ENCODE peak calls at places on chromosomes 6 and 20, in five cellular contexts. E, S, N, C and F are unnamed samples.

GRCh38 chr6:32086661-32087573 is 22.2 kb downstream of the TNXB start:
- DNase-seq in E (peak), S (peak), N (no peak), C (no peak), F (no peak)

GRCh38 chr6:6583836-6584235 is 4.7 kb upstream of the LY86 start:
- DNase-seq in E (no peak), S (no peak), N (no peak), C (no peak), F (peak)

GRCh38 chr6:139439278-139439813 is 64.9 kb upstream of the CITED2 start:
- DNase-seq in E (no peak), S (no peak), N (no peak), C (no peak), F (peak)

GRCh38 chr20:49156481-49156880 is 31.7 kb downstream of the STAU1 start:
- DNase-seq in E (no peak), S (no peak), N (no peak), C (no peak), F (no peak)

GRCh38 chr6:169864148-169865030 is 113.0 kb downstream of the ERMARD start:
- DNase-seq in E (no peak), S (no peak), N (no peak), C (no peak), F (no peak)

GRCh38 chr6:105748737-105749161 is 337.4 kb upstream of the PRDM1 start:
- DNase-seq in E (no peak), S (no peak), N (no peak), C (no peak), F (no peak)

GRCh38 chr6:82645536-82646230 is 282.1 kb downstream of the TPBG start:
- DNase-seq in E (no peak), S (no peak), N (no peak), C (no peak), F (no peak)

GRCh38 chr6:69449887-69450286 is 346.9 kb downstream of the LMBRD1 start:
- DNase-seq in E (no peak), S (no peak), N (no peak), C (no peak), F (no peak)

GRCh38 chr6:29651413-29652197 is 5.3 kb upstream of the MOG start:
- DNase-seq in E (no peak), S (no peak), N (no peak), C (no peak), F (peak)

GRCh38 chr6:35736293-35736894 is 438 bp upstream of the ARMC12 start:
- DNase-seq in E (no peak), S (no peak), N (peak), C (peak), F (peak)

GRCh38 chr6:28885149-28885738 is 38.5 kb downstream of the TRIM27 start:
- DNase-seq in E (no peak), S (no peak), N (no peak), C (no peak), F (no peak)

GRCh38 chr6:153670403-153671026 is 368.5 kb upstream of the OPRM1 start:
- DNase-seq in E (no peak), S (no peak), N (no peak), C (no peak), F (no peak)

GRCh38 chr6:19463925-19464324 is 373.2 kb upstream of the ID4 start:
- DNase-seq in E (no peak), S (no peak), N (no peak), C (no peak), F (no peak)

GRCh38 chr6:135904666-135905065 is 53.2 kb downstream of the PDE7B start:
- DNase-seq in E (no peak), S (peak), N (no peak), C (no peak), F (no peak)

GRCh38 chr20:50450961-50451752 is 59.0 kb upstream of the PTPN1 start:
- DNase-seq in E (no peak), S (no peak), N (no peak), C (peak), F (peak)

GRCh38 chr6:31094389-31094881 is 17.9 kb downstream of the C6orf15 start:
- DNase-seq in E (no peak), S (no peak), N (no peak), C (peak), F (no peak)

GRCh38 chr6:138582573-138582972 is 83.3 kb upstream of the NHSL1 start:
- DNase-seq in E (no peak), S (no peak), N (no peak), C (no peak), F (no peak)

GRCh38 chr20:4470375-4470774 is 251.3 kb upstream of the PRND start:
- DNase-seq in E (no peak), S (peak), N (no peak), C (no peak), F (no peak)

GRCh38 chr20:61748376-61748775 is 317.3 kb downstream of the TAF4 start:
- DNase-seq in E (no peak), S (no peak), N (no peak), C (no peak), F (no peak)

GRCh38 chr6:154907293-154907692 is 87.8 kb upstream of the TIAM2 start:
- DNase-seq in E (no peak), S (no peak), N (no peak), C (no peak), F (no peak)

GRCh38 chr20:6048391-6048790 is 5.5 kb downstream of the LRRN4 start:
- DNase-seq in E (no peak), S (no peak), N (no peak), C (no peak), F (no peak)

GRCh38 chr6:8215631-8216030 is 113.3 kb upstream of the EEF1E1 start:
- DNase-seq in E (no peak), S (no peak), N (no peak), C (no peak), F (no peak)

GRCh38 chr6:119172813-119173212 is 94.3 kb upstream of the FAM184A start:
- DNase-seq in E (no peak), S (no peak), N (no peak), C (no peak), F (no peak)

GRCh38 chr20:18252597-18253451 is 35.5 kb upstream of the ZNF133 start:
- DNase-seq in E (no peak), S (no peak), N (no peak), C (no peak), F (no peak)

GRCh38 chr20:51412991-51413471 is 129.5 kb downstream of the NFATC2 start:
- DNase-seq in E (no peak), S (no peak), N (no peak), C (no peak), F (no peak)

GRCh38 chr6:144160452-144160851 is 10.1 kb downstream of the STX11 start:
- DNase-seq in E (no peak), S (no peak), N (no peak), C (no peak), F (no peak)

GRCh38 chr6:122286512-122286911 is 112.9 kb upstream of the HSF2 start:
- DNase-seq in E (peak), S (no peak), N (no peak), C (no peak), F (no peak)

GRCh38 chr6:10404799-10405524 is 9.9 kb downstream of the TFAP2A start:
- DNase-seq in E (no peak), S (no peak), N (no peak), C (no peak), F (peak)

GRCh38 chr6:136341367-136341766 is 51.7 kb upstream of the BCLAF1 start:
- DNase-seq in E (no peak), S (no peak), N (no peak), C (no peak), F (no peak)

GRCh38 chr6:151154418-151154817 is 85.3 kb upstream of the AKAP12 start:
- DNase-seq in E (no peak), S (no peak), N (no peak), C (no peak), F (peak)

GRCh38 chr6:72959821-72960220 is 265.5 kb downstream of the KHDC1L start:
- DNase-seq in E (no peak), S (no peak), N (no peak), C (no peak), F (no peak)

GRCh38 chr6:115984809-115985208 is 75.9 kb downstream of the FRK start:
- DNase-seq in E (no peak), S (no peak), N (no peak), C (no peak), F (no peak)

GRCh38 chr20:6600336-6600735 is 167.2 kb upstream of the BMP2 start:
- DNase-seq in E (no peak), S (no peak), N (no peak), C (no peak), F (no peak)

GRCh38 chr6:144585217-144585814 is 300.2 kb downstream of the UTRN start:
- DNase-seq in E (no peak), S (no peak), N (no peak), C (no peak), F (no peak)

GRCh38 chr6:133309579-133309978 is 68.4 kb downstream of the EYA4 start:
- DNase-seq in E (no peak), S (no peak), N (no peak), C (no peak), F (no peak)

GRCh38 chr20:19944772-19945459 is 72.2 kb upstream of the NAA20 start:
- DNase-seq in E (peak), S (no peak), N (no peak), C (no peak), F (no peak)